ENCODE peak calls at places on chromosomes 13 and 19, in seven cellular contexts. J is sigmoid colon, B is transverse colon, Z is SK-N-SH, I is A549, F is GM12878, U is upper lobe of left lung. M is an unnamed sample.

GRCh38 chr19:39832341-39833083 is 1.4 kb downstream of the DYRK1B start:
- DNase-seq in J (no peak), B (no peak), Z (no peak), I (no peak), F (no peak), U (no peak), M (no peak)

GRCh38 chr13:21079761-21080730 is 18.7 kb upstream of the LATS2 start:
- DNase-seq in J (no peak), B (no peak), Z (no peak), I (no peak), F (no peak), U (no peak), M (no peak)

GRCh38 chr19:56538761-56539263 is at the start of gene ZFP28:
- DNase-seq in J (no peak), B (peak), Z (peak), I (no peak), F (no peak), U (peak), M (no peak)

GRCh38 chr13:103277099-103277498 is 210.9 kb upstream of the SLC10A2 start:
- DNase-seq in J (no peak), B (no peak), Z (no peak), I (no peak), F (peak), U (no peak), M (no peak)

GRCh38 chr13:50320297-50320862 is 305.1 kb downstream of the KCNRG start:
- DNase-seq in J (no peak), B (no peak), Z (no peak), I (peak), F (no peak), U (no peak), M (no peak)

GRCh38 chr13:66992183-66992582 is 238.0 kb downstream of the PCDH9 start:
- DNase-seq in J (no peak), B (no peak), Z (no peak), I (peak), F (no peak), U (no peak), M (no peak)

GRCh38 chr19:39038098-39038497 is 5.7 kb upstream of the FBXO27 start:
- DNase-seq in J (no peak), B (peak), Z (peak), I (peak), F (no peak), U (peak), M (no peak)

GRCh38 chr19:3154957-3155736 is 19.3 kb downstream of the GNA15 start:
- DNase-seq in J (peak), B (peak), Z (peak), I (peak), F (peak), U (peak), M (no peak)

GRCh38 chr13:90428522-90429210 is 918.8 kb upstream of the MIR17HG start:
- DNase-seq in J (no peak), B (no peak), Z (no peak), I (no peak), F (no peak), U (no peak), M (no peak)

GRCh38 chr13:31530883-31531282 is 208.4 kb upstream of the RXFP2 start:
- DNase-seq in J (no peak), B (no peak), Z (no peak), I (no peak), F (no peak), U (no peak), M (no peak)

GRCh38 chr19:2097330-2098327 is 914 bp downstream of the IZUMO4 start:
- DNase-seq in J (peak), B (peak), Z (no peak), I (no peak), F (no peak), U (no peak), M (peak)

GRCh38 chr13:33213797-33214196 is 71.8 kb downstream of the STARD13 start:
- DNase-seq in J (no peak), B (no peak), Z (no peak), I (no peak), F (no peak), U (no peak), M (no peak)

GRCh38 chr19:2455481-2456300 is 1.1 kb downstream of the LMNB2 start:
- DNase-seq in J (no peak), B (peak), Z (peak), I (no peak), F (no peak), U (peak), M (no peak)

GRCh38 chr19:34851277-34851804 is 75.4 kb upstream of the ZNF30 start:
- DNase-seq in J (no peak), B (no peak), Z (no peak), I (peak), F (no peak), U (no peak), M (no peak)

GRCh38 chr13:69044629-69045028 is 1063.0 kb upstream of the ATXN8OS start:
- DNase-seq in J (no peak), B (no peak), Z (no peak), I (no peak), F (no peak), U (no peak), M (no peak)

GRCh38 chr13:43363156-43363918 is 340.0 kb downstream of the DNAJC15 start:
- DNase-seq in J (no peak), B (no peak), Z (no peak), I (no peak), F (no peak), U (no peak), M (no peak)

GRCh38 chr13:73943137-73943964 is 190.9 kb downstream of the KLF12 start:
- DNase-seq in J (no peak), B (no peak), Z (peak), I (no peak), F (no peak), U (no peak), M (no peak)

GRCh38 chr13:45119990-45120864 is at the start of gene GTF2F2:
- DNase-seq in J (peak), B (peak), Z (peak), I (peak), F (peak), U (peak), M (peak)

GRCh38 chr19:2315818-2316353 is 7.9 kb upstream of the LINGO3 start:
- DNase-seq in J (peak), B (peak), Z (peak), I (peak), F (no peak), U (peak), M (no peak)

GRCh38 chr13:105389373-105389772 is 1146.1 kb downstream of the EFNB2 start:
- DNase-seq in J (no peak), B (no peak), Z (no peak), I (no peak), F (no peak), U (no peak), M (no peak)

GRCh38 chr13:26605845-26606244 is 48.4 kb downstream of the WASF3 start:
- DNase-seq in J (no peak), B (no peak), Z (no peak), I (peak), F (no peak), U (no peak), M (no peak)

GRCh38 chr19:3073159-3073563 is 10.9 kb upstream of the TLE5 start:
- DNase-seq in J (peak), B (peak), Z (peak), I (peak), F (no peak), U (no peak), M (no peak)

GRCh38 chr13:45325806-45326205 is 15.2 kb downstream of the TPT1 start:
- DNase-seq in J (no peak), B (no peak), Z (no peak), I (no peak), F (no peak), U (peak), M (no peak)

GRCh38 chr19:4547303-4548237 is 7.7 kb upstream of the LRG1 start:
- DNase-seq in J (no peak), B (no peak), Z (peak), I (peak), F (no peak), U (peak), M (no peak)

GRCh38 chr13:113930711-113931637 is 42.9 kb downstream of the C13orf46 start:
- DNase-seq in J (peak), B (no peak), Z (no peak), I (no peak), F (peak), U (peak), M (peak)

GRCh38 chr13:71865858-71866172 is 1.2 kb downstream of the DACH1 start:
- DNase-seq in J (peak), B (peak), Z (peak), I (no peak), F (no peak), U (peak), M (no peak)

GRCh38 chr19:4077800-4078683 is 11.3 kb upstream of the ZBTB7A start:
- DNase-seq in J (peak), B (peak), Z (no peak), I (no peak), F (no peak), U (peak), M (peak)

GRCh38 chr19:50648659-50649058 is 586 bp upstream of the C19orf81 start:
- DNase-seq in J (no peak), B (no peak), Z (no peak), I (no peak), F (no peak), U (no peak), M (no peak)
- H3K4me3 ChIP-seq in J (no peak), B (no peak), Z (no peak), I (no peak), F (no peak), U (no peak), M (no peak)

GRCh38 chr19:17778621-17779280 is 16.2 kb upstream of the B3GNT3 start:
- DNase-seq in J (no peak), B (no peak), Z (no peak), I (no peak), F (no peak), U (no peak), M (no peak)
- TF ChIP-seq EP300 in J (no peak), B (no peak), Z (no peak), I (no peak), F (no peak), U (no peak), M (no peak)

GRCh38 chr13:41621716-41622508 is 164.6 kb downstream of the RGCC start:
- DNase-seq in J (no peak), B (no peak), Z (no peak), I (no peak), F (no peak), U (no peak), M (no peak)

GRCh38 chr13:41627425-41627824 is 170.1 kb downstream of the RGCC start:
- DNase-seq in J (no peak), B (no peak), Z (no peak), I (no peak), F (no peak), U (no peak), M (no peak)

DNA sequence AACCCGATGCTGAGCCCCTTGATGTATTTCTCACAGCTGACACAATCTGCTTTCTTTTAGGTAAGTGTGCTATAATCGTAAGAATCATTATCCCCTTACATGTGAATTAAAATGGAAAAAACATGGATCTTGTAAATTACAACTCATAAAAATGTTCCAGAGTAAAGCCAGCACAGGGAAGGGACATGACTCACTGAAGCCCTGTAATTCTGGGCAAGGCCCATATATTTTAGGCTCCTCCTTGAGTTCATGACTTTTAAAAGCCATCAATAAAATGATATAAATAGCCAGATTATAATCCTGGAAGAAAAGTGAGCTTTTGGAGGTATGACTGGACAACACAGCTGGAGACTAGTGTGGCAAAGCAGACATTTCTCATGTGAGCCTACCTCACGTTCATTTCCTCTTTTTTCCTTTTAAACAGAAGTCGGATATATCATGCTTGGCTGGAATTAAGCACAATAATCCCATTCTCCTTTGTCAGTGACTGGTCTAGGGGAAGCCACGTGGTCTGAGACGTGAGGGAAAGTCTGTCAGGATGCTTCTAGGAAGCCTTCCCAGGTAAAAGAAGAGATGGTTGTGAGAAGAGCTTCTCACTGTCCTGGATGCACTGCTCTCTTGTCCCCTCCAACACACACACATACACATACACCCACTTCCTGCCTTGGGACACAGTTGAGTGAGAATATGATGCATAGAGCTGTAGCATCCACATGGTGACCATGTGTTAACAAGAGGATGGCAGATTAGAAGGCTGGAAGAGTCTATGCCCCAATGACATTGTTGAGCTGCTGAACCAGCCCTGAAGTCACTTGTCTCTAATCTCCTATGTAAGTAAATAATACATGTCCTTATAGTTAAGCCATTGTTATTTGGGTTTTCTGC is 165.4 kb downstream of the RGCC start:
- DNase-seq in J (no peak), B (no peak), Z (no peak), I (no peak), F (no peak), U (no peak), M (no peak)
- H3K4me3 ChIP-seq in J (no peak), B (no peak), Z (no peak), I (no peak), F (no peak), U (no peak), M (no peak)

DNA sequence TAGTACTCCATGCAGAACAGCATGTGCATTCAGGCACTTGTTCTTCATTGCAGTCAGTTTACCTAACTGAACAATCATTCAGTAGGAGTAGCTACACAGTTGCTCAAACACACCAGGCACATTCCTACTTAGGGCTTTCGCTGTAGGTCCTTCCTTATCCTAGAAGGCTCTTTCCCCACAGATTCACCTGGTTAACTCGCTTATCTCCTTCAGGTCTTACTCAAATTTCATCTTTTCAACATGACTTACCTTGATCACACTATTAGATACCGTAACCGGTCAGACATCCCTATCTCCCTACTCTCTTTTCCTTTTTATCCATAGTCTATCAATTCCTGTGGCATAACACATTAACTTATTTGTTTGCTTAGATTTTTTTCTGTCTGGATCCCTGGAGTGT is 14.6 kb downstream of the EDNRB start:
- DNase-seq in J (no peak), B (no peak), Z (no peak), I (no peak), F (no peak), U (no peak), M (no peak)
- TF ChIP-seq EP300 in J (no peak), B (no peak), Z (no peak), I (no peak), F (no peak), U (no peak), M (no peak)

GRCh38 chr19:12232961-12233360 is 61.7 kb downstream of the ZNF44 start:
- DNase-seq in J (no peak), B (no peak), Z (no peak), I (no peak), F (no peak), U (no peak), M (no peak)
- H3K4me3 ChIP-seq in J (no peak), B (no peak), Z (no peak), I (no peak), F (no peak), U (no peak), M (no peak)

M was measured in ovary.